ENCODE peak calls at places on chromosomes 13 and 19, in eight cellular contexts. One of them, this sample, is unnamed.

GRCh38 chr19:58558066-58558622 is at the start of gene UBE2M:
- DNase-seq in HAP-1: peak; percentile 77
- DNase-seq in uterus: peak; percentile 70
- DNase-seq in tibial artery: peak; percentile 85
- DNase-seq in ovary: peak; percentile 69
- DNase-seq in heart right ventricle: peak; percentile 62
- DNase-seq in PC-3: no peak
- DNase-seq in left lung: peak; percentile 91
- DNase-seq in this sample: no peak

GRCh38 chr19:15469513-15470297 is 5.4 kb upstream of the RASAL3 start:
- DNase-seq in uterus: no peak
- DNase-seq in tibial artery: no peak
- DNase-seq in left lung: peak; percentile 84
- DNase-seq in heart right ventricle: no peak
- DNase-seq in PC-3: no peak
- DNase-seq in ovary: no peak
- DNase-seq in HAP-1: no peak
- DNase-seq in this sample: no peak

GRCh38 chr13:30696278-30697176 is 38.8 kb upstream of the ALOX5AP start:
- DNase-seq in heart right ventricle: peak; percentile 45
- DNase-seq in left lung: peak; percentile 81
- DNase-seq in ovary: no peak
- DNase-seq in uterus: no peak
- DNase-seq in PC-3: no peak
- DNase-seq in tibial artery: peak; percentile 77
- DNase-seq in HAP-1: no peak
- DNase-seq in this sample: no peak

GRCh38 chr13:97125051-97125809 is 96.9 kb upstream of the MBNL2 start:
- DNase-seq in left lung: no peak
- DNase-seq in PC-3: peak; percentile 80
- DNase-seq in HAP-1: peak; percentile 66
- DNase-seq in uterus: peak; percentile 54
- DNase-seq in heart right ventricle: no peak
- DNase-seq in ovary: peak; percentile 39
- DNase-seq in tibial artery: no peak
- DNase-seq in this sample: no peak

GRCh38 chr19:2059422-2060201 is 8.6 kb upstream of the MKNK2 start:
- DNase-seq in ovary: no peak
- DNase-seq in HAP-1: peak; percentile 61
- DNase-seq in PC-3: peak; percentile 81
- DNase-seq in uterus: peak; percentile 62
- DNase-seq in tibial artery: peak; percentile 93
- DNase-seq in left lung: peak; percentile 95
- DNase-seq in heart right ventricle: no peak
- DNase-seq in this sample: no peak

GRCh38 chr13:22049384-22049783 is 378.5 kb downstream of the FGF9 start:
- DNase-seq in HAP-1: no peak
- DNase-seq in heart right ventricle: no peak
- DNase-seq in uterus: no peak
- DNase-seq in ovary: no peak
- DNase-seq in PC-3: no peak
- DNase-seq in left lung: no peak
- DNase-seq in tibial artery: no peak
- DNase-seq in this sample: no peak

GRCh38 chr13:23758783-23759527 is 130.2 kb downstream of the MIPEP start:
- DNase-seq in left lung: no peak
- DNase-seq in HAP-1: no peak
- DNase-seq in ovary: no peak
- DNase-seq in PC-3: no peak
- DNase-seq in uterus: no peak
- DNase-seq in heart right ventricle: no peak
- DNase-seq in tibial artery: no peak
- DNase-seq in this sample: no peak

GRCh38 chr19:50333737-50334617 is 4.8 kb upstream of the KCNC3 start:
- DNase-seq in ovary: peak; percentile 21
- DNase-seq in uterus: peak; percentile 43
- DNase-seq in heart right ventricle: peak; percentile 63
- DNase-seq in tibial artery: no peak
- DNase-seq in HAP-1: peak; percentile 72
- DNase-seq in PC-3: peak; percentile 81
- DNase-seq in left lung: peak; percentile 91
- DNase-seq in this sample: peak; percentile 77

GRCh38 chr13:99730403-99730802 is 229.1 kb downstream of the TM9SF2 start:
- DNase-seq in tibial artery: no peak
- DNase-seq in HAP-1: no peak
- DNase-seq in heart right ventricle: no peak
- DNase-seq in uterus: no peak
- DNase-seq in ovary: no peak
- DNase-seq in left lung: no peak
- DNase-seq in PC-3: no peak
- DNase-seq in this sample: no peak

GRCh38 chr13:106573855-106574254 is 5.9 kb upstream of the ARGLU1 start:
- DNase-seq in ovary: peak; percentile 36
- DNase-seq in heart right ventricle: peak; percentile 32
- DNase-seq in left lung: no peak
- DNase-seq in tibial artery: peak; percentile 76
- DNase-seq in PC-3: no peak
- DNase-seq in uterus: peak; percentile 60
- DNase-seq in HAP-1: no peak
- DNase-seq in this sample: no peak

GRCh38 chr19:38078302-38078930 is 145.6 kb downstream of the DPF1 start:
- DNase-seq in heart right ventricle: no peak
- DNase-seq in left lung: no peak
- DNase-seq in PC-3: no peak
- DNase-seq in uterus: no peak
- DNase-seq in ovary: no peak
- DNase-seq in HAP-1: no peak
- DNase-seq in tibial artery: no peak
- DNase-seq in this sample: no peak

GRCh38 chr13:104296301-104296700 is 1230.1 kb upstream of the SLC10A2 start:
- DNase-seq in heart right ventricle: no peak
- DNase-seq in tibial artery: no peak
- DNase-seq in PC-3: no peak
- DNase-seq in ovary: no peak
- DNase-seq in HAP-1: no peak
- DNase-seq in uterus: no peak
- DNase-seq in left lung: no peak
- DNase-seq in this sample: no peak

GRCh38 chr19:47075941-47076340 is 27.5 kb upstream of the TMEM160 start:
- DNase-seq in PC-3: no peak
- DNase-seq in heart right ventricle: no peak
- DNase-seq in tibial artery: no peak
- DNase-seq in uterus: no peak
- DNase-seq in left lung: peak; percentile 21
- DNase-seq in HAP-1: no peak
- DNase-seq in ovary: no peak
- DNase-seq in this sample: no peak

GRCh38 chr19:58279925-58280316 is 1.2 kb downstream of the ZNF8 start:
- DNase-seq in ovary: no peak
- DNase-seq in PC-3: no peak
- DNase-seq in tibial artery: no peak
- DNase-seq in left lung: no peak
- DNase-seq in uterus: no peak
- DNase-seq in HAP-1: no peak
- DNase-seq in heart right ventricle: no peak
- DNase-seq in this sample: no peak

GRCh38 chr13:36819811-36820140 is 754 bp downstream of the RFXAP start:
- DNase-seq in heart right ventricle: peak; percentile 10
- DNase-seq in tibial artery: no peak
- DNase-seq in PC-3: peak; percentile 21
- DNase-seq in ovary: no peak
- DNase-seq in HAP-1: peak; percentile 59
- DNase-seq in uterus: no peak
- DNase-seq in left lung: no peak
- DNase-seq in this sample: no peak

GRCh38 chr13:37617162-37617561 is 18.6 kb upstream of the POSTN start:
- DNase-seq in HAP-1: no peak
- DNase-seq in heart right ventricle: no peak
- DNase-seq in PC-3: peak; percentile 39
- DNase-seq in ovary: no peak
- DNase-seq in uterus: no peak
- DNase-seq in tibial artery: no peak
- DNase-seq in left lung: no peak
- DNase-seq in this sample: no peak

DNA sequence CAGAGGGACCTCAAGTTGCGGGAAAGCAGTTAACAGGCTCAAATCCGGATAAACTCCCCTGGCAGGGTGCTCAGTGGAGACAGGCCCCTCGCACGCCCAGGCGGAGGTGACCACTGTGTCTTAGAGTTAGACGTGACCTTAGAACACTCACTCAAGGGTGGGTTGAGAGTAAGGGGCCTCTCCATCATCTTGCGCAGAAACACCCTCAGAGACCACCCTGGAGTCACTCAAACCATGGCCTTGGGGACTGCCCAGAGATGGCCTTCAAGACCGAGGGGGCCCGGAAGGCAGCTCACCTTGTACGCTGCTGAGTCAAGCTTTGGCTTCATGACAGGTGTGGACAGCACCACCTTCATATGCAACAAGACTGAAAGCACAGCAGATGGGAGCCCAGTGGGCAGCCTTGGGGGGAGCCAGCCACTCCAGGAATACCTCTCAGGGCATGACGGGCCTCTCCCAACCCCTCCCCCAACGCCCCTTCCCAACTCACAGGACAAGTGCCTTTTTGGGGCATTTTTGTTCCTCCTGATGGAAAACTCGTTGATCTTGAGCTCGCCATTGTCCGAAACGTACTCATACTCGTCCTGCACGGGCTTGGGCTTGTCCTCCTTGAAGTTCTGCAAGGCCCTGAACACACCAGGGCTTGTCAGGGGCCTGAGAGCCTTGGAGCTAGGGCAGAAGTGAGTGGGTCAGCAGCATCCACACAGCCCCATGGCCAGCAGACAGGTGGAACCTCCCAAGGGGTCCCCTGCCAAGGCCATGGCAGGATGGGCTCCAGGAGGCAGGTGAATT is 229.2 kb downstream of the TUBA3C start:
- DNase-seq in left lung: no peak
- DNase-seq in uterus: no peak
- DNase-seq in HAP-1: no peak
- DNase-seq in ovary: no peak
- DNase-seq in tibial artery: no peak
- DNase-seq in heart right ventricle: no peak
- DNase-seq in PC-3: no peak
- DNase-seq in this sample: no peak
- H3K9me3 ChIP-seq in left lung: no peaks in the 10 kb centered on the region
- H3K9me3 ChIP-seq in uterus: no peaks in the 10 kb centered on the region
- H3K9me3 ChIP-seq in HAP-1: peaks cover 4% of the 10 kb centered on the region
- H3K9me3 ChIP-seq in ovary: no peaks in the 10 kb centered on the region
- H3K9me3 ChIP-seq in tibial artery: no peaks in the 10 kb centered on the region
- H3K9me3 ChIP-seq in heart right ventricle: no peaks in the 10 kb centered on the region
- H3K9me3 ChIP-seq in PC-3: peaks cover 9% of the 10 kb centered on the region
- H3K9me3 ChIP-seq in this sample: no peaks in the 10 kb centered on the region

DNA sequence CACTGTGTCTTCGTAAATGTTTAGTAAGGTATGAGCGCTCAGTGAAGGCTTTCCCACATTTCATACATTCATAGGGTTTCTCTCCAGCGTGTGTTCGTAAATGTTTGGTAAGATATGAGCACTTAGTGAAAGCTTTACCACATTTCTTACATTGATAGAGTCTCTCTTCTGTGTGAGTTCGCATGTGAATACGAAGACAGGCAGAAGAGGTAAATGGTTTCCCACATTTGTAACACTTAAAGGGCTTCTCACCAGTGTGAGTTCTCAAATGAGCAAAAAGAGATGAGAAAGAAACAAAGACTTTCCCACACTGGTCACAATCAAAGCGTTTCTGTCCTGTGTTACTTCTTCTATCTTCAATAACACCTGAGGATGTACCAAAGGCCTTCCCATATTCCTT is 31.3 kb downstream of the ZNF560 start:
- DNase-seq in HAP-1: no peak
- DNase-seq in tibial artery: no peak
- DNase-seq in heart right ventricle: no peak
- DNase-seq in uterus: no peak
- DNase-seq in PC-3: no peak
- DNase-seq in ovary: no peak
- DNase-seq in left lung: no peak
- DNase-seq in this sample: no peak
- H3K9me3 ChIP-seq in HAP-1: peaks cover 10% of the 10 kb centered on the region
- H3K9me3 ChIP-seq in tibial artery: peaks cover 51% of the 10 kb centered on the region
- H3K9me3 ChIP-seq in heart right ventricle: peaks cover 24% of the 10 kb centered on the region
- H3K9me3 ChIP-seq in uterus: peaks cover 3% of the 10 kb centered on the region
- H3K9me3 ChIP-seq in PC-3: peaks cover 75% of the 10 kb centered on the region
- H3K9me3 ChIP-seq in ovary: no peaks in the 10 kb centered on the region
- H3K9me3 ChIP-seq in left lung: peaks cover 4% of the 10 kb centered on the region
- H3K9me3 ChIP-seq in this sample: peaks cover 35% of the 10 kb centered on the region

GRCh38 chr19:51807925-51808324 is 13.0 kb downstream of the FPR3 start:
- DNase-seq in left lung: no peak
- DNase-seq in tibial artery: no peak
- DNase-seq in uterus: no peak
- DNase-seq in ovary: no peak
- DNase-seq in HAP-1: no peak
- DNase-seq in PC-3: peak; percentile 56
- DNase-seq in heart right ventricle: no peak
- DNase-seq in this sample: no peak

GRCh38 chr19:51807111-51807701 is 12.2 kb downstream of the FPR3 start:
- DNase-seq in heart right ventricle: no peak
- DNase-seq in PC-3: peak; percentile 89
- DNase-seq in uterus: no peak
- DNase-seq in ovary: no peak
- DNase-seq in left lung: no peak
- DNase-seq in HAP-1: no peak
- DNase-seq in tibial artery: no peak
- DNase-seq in this sample: no peak

GRCh38 chr19:51809787-51810186 is 14.8 kb downstream of the FPR3 start:
- DNase-seq in left lung: no peak
- DNase-seq in PC-3: peak; percentile 51
- DNase-seq in tibial artery: no peak
- DNase-seq in HAP-1: no peak
- DNase-seq in heart right ventricle: peak; percentile 31
- DNase-seq in uterus: no peak
- DNase-seq in ovary: no peak
- DNase-seq in this sample: no peak

GRCh38 chr19:51810228-51810627 is 15.3 kb downstream of the FPR3 start:
- DNase-seq in HAP-1: peak; percentile 16
- DNase-seq in tibial artery: no peak
- DNase-seq in ovary: no peak
- DNase-seq in uterus: no peak
- DNase-seq in heart right ventricle: no peak
- DNase-seq in PC-3: peak; percentile 71
- DNase-seq in left lung: no peak
- DNase-seq in this sample: no peak

GRCh38 chr19:51808333-51808986 is 13.5 kb downstream of the FPR3 start:
- DNase-seq in uterus: no peak
- DNase-seq in tibial artery: no peak
- DNase-seq in left lung: no peak
- DNase-seq in heart right ventricle: peak; percentile 34
- DNase-seq in HAP-1: no peak
- DNase-seq in ovary: no peak
- DNase-seq in PC-3: peak; percentile 92
- DNase-seq in this sample: no peak
- H3K9me3 ChIP-seq in uterus: no peaks in the 10 kb centered on the region
- H3K9me3 ChIP-seq in tibial artery: no peaks in the 10 kb centered on the region
- H3K9me3 ChIP-seq in left lung: no peaks in the 10 kb centered on the region
- H3K9me3 ChIP-seq in heart right ventricle: no peaks in the 10 kb centered on the region
- H3K9me3 ChIP-seq in HAP-1: no peaks in the 10 kb centered on the region
- H3K9me3 ChIP-seq in ovary: no peaks in the 10 kb centered on the region
- H3K9me3 ChIP-seq in PC-3: no peaks in the 10 kb centered on the region
- H3K9me3 ChIP-seq in this sample: no peaks in the 10 kb centered on the region

DNA sequence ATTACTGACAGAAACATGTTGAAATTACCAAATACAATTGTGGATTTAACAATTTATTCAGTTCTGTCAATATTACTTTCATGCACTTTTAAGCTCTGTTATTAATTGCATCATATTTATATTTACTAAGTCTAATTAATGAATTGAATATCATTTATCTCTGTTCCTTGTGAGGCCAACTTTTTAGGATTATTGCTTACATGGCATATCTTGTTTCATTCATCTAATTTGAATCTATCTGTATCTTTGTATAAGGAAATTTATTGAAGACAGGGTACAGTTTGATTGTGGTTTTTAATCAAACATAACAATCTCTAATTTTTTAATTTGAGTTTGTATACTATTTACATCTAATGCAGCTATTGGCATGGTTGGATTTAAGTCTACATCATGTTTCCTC is 249.9 kb upstream of the GPC6 start:
- DNase-seq in tibial artery: no peak
- DNase-seq in HAP-1: no peak
- DNase-seq in left lung: no peak
- DNase-seq in uterus: no peak
- DNase-seq in PC-3: no peak
- DNase-seq in heart right ventricle: no peak
- DNase-seq in ovary: no peak
- DNase-seq in this sample: no peak
- H3K9me3 ChIP-seq in tibial artery: no peaks in the 10 kb centered on the region
- H3K9me3 ChIP-seq in HAP-1: no peaks in the 10 kb centered on the region
- H3K9me3 ChIP-seq in left lung: no peaks in the 10 kb centered on the region
- H3K9me3 ChIP-seq in uterus: no peaks in the 10 kb centered on the region
- H3K9me3 ChIP-seq in PC-3: no peaks in the 10 kb centered on the region
- H3K9me3 ChIP-seq in heart right ventricle: no peaks in the 10 kb centered on the region
- H3K9me3 ChIP-seq in ovary: no peaks in the 10 kb centered on the region
- H3K9me3 ChIP-seq in this sample: no peaks in the 10 kb centered on the region